ENCODE peak calls at places on chromosome 4, in nine cellular contexts. One of them, this sample, is unnamed.

GRCh38 chr4:41205130-41205529 is 9.2 kb downstream of the APBB2 start:
- DNase-seq in GM10248: no peak
- DNase-seq in right lobe of liver: no peak
- DNase-seq in BE2C: no peak
- DNase-seq in left ventricle myocardium inferior: no peak
- DNase-seq in OCI-LY7: no peak
- DNase-seq in cardiac fibroblast: no peak
- DNase-seq in hepatocyte: no peak
- DNase-seq in RWPE1: no peak
- DNase-seq in this sample: no peak

GRCh38 chr4:67700874-67701850 is at the start of gene UBA6:
- DNase-seq in GM10248: peak; percentile 97
- DNase-seq in right lobe of liver: peak; percentile 98
- DNase-seq in BE2C: peak; percentile 97
- DNase-seq in left ventricle myocardium inferior: peak; percentile 96
- DNase-seq in OCI-LY7: peak; percentile 98
- DNase-seq in cardiac fibroblast: peak; percentile 96
- DNase-seq in hepatocyte: peak; percentile 99
- DNase-seq in RWPE1: peak; percentile 97
- DNase-seq in this sample: peak; percentile 94

GRCh38 chr4:1487106-1487505 is 80.9 kb upstream of the NKX1-1 start:
- DNase-seq in GM10248: no peak
- DNase-seq in right lobe of liver: no peak
- DNase-seq in BE2C: no peak
- DNase-seq in left ventricle myocardium inferior: no peak
- DNase-seq in OCI-LY7: no peak
- DNase-seq in cardiac fibroblast: no peak
- DNase-seq in hepatocyte: no peak
- DNase-seq in RWPE1: no peak
- DNase-seq in this sample: no peak

GRCh38 chr4:168585168-168586091 is 88.6 kb downstream of the PALLD start:
- DNase-seq in GM10248: peak; percentile 34
- DNase-seq in right lobe of liver: peak; percentile 67
- DNase-seq in BE2C: peak; percentile 82
- DNase-seq in left ventricle myocardium inferior: peak; percentile 78
- DNase-seq in OCI-LY7: peak; percentile 4
- DNase-seq in cardiac fibroblast: peak; percentile 91
- DNase-seq in hepatocyte: peak; percentile 88
- DNase-seq in RWPE1: peak; percentile 74
- DNase-seq in this sample: no peak

GRCh38 chr4:90328558-90328957 is 201.4 kb downstream of the CCSER1 start:
- DNase-seq in GM10248: no peak
- DNase-seq in right lobe of liver: no peak
- DNase-seq in BE2C: peak; percentile 85
- DNase-seq in left ventricle myocardium inferior: peak; percentile 41
- DNase-seq in OCI-LY7: no peak
- DNase-seq in cardiac fibroblast: peak; percentile 67
- DNase-seq in hepatocyte: peak; percentile 14
- DNase-seq in RWPE1: no peak
- DNase-seq in this sample: no peak

GRCh38 chr4:15374697-15375096 is 53.1 kb upstream of the C1QTNF7 start:
- DNase-seq in GM10248: no peak
- DNase-seq in right lobe of liver: no peak
- DNase-seq in BE2C: no peak
- DNase-seq in left ventricle myocardium inferior: no peak
- DNase-seq in OCI-LY7: no peak
- DNase-seq in cardiac fibroblast: peak; percentile 59
- DNase-seq in hepatocyte: no peak
- DNase-seq in RWPE1: no peak
- DNase-seq in this sample: no peak

GRCh38 chr4:161419822-161420221 is 744.0 kb downstream of the FSTL5 start:
- DNase-seq in GM10248: no peak
- DNase-seq in right lobe of liver: no peak
- DNase-seq in BE2C: peak; percentile 55
- DNase-seq in left ventricle myocardium inferior: no peak
- DNase-seq in OCI-LY7: no peak
- DNase-seq in cardiac fibroblast: no peak
- DNase-seq in hepatocyte: peak; percentile 27
- DNase-seq in RWPE1: no peak
- DNase-seq in this sample: no peak

GRCh38 chr4:173333658-173334084 is 487 bp downstream of the HMGB2 start:
- DNase-seq in GM10248: peak; percentile 25
- DNase-seq in right lobe of liver: peak; percentile 73
- DNase-seq in BE2C: peak; percentile 58
- DNase-seq in left ventricle myocardium inferior: peak; percentile 68
- DNase-seq in OCI-LY7: peak; percentile 72
- DNase-seq in cardiac fibroblast: peak; percentile 49
- DNase-seq in hepatocyte: peak; percentile 78
- DNase-seq in RWPE1: peak; percentile 8
- DNase-seq in this sample: no peak

GRCh38 chr4:77052352-77052751 is 23.4 kb downstream of the CCNI start:
- DNase-seq in GM10248: no peak
- DNase-seq in right lobe of liver: peak; percentile 52
- DNase-seq in BE2C: peak; percentile 68
- DNase-seq in left ventricle myocardium inferior: no peak
- DNase-seq in OCI-LY7: peak; percentile 67
- DNase-seq in cardiac fibroblast: peak; percentile 49
- DNase-seq in hepatocyte: peak; percentile 63
- DNase-seq in RWPE1: peak; percentile 15
- DNase-seq in this sample: no peak

GRCh38 chr4:27357283-27357682 is 496.6 kb downstream of the STIM2 start:
- DNase-seq in GM10248: no peak
- DNase-seq in right lobe of liver: no peak
- DNase-seq in BE2C: no peak
- DNase-seq in left ventricle myocardium inferior: no peak
- DNase-seq in OCI-LY7: no peak
- DNase-seq in cardiac fibroblast: no peak
- DNase-seq in hepatocyte: peak; percentile 13
- DNase-seq in RWPE1: peak; percentile 10
- DNase-seq in this sample: no peak

GRCh38 chr4:172270421-172270820 is 457.2 kb downstream of the GALNTL6 start:
- DNase-seq in GM10248: no peak
- DNase-seq in right lobe of liver: no peak
- DNase-seq in BE2C: peak; percentile 9
- DNase-seq in left ventricle myocardium inferior: no peak
- DNase-seq in OCI-LY7: no peak
- DNase-seq in cardiac fibroblast: no peak
- DNase-seq in hepatocyte: peak; percentile 8
- DNase-seq in RWPE1: no peak
- DNase-seq in this sample: no peak

GRCh38 chr4:98930311-98930865 is 1.5 kb upstream of the EIF4E start:
- DNase-seq in GM10248: no peak
- DNase-seq in right lobe of liver: no peak
- DNase-seq in BE2C: no peak
- DNase-seq in left ventricle myocardium inferior: no peak
- DNase-seq in OCI-LY7: no peak
- DNase-seq in cardiac fibroblast: no peak
- DNase-seq in hepatocyte: no peak
- DNase-seq in RWPE1: no peak
- DNase-seq in this sample: no peak

GRCh38 chr4:33940281-33940680 is 2304.0 kb downstream of the ARAP2 start:
- DNase-seq in GM10248: no peak
- DNase-seq in right lobe of liver: no peak
- DNase-seq in BE2C: no peak
- DNase-seq in left ventricle myocardium inferior: no peak
- DNase-seq in OCI-LY7: no peak
- DNase-seq in cardiac fibroblast: peak; percentile 57
- DNase-seq in hepatocyte: no peak
- DNase-seq in RWPE1: no peak
- DNase-seq in this sample: no peak

DNA sequence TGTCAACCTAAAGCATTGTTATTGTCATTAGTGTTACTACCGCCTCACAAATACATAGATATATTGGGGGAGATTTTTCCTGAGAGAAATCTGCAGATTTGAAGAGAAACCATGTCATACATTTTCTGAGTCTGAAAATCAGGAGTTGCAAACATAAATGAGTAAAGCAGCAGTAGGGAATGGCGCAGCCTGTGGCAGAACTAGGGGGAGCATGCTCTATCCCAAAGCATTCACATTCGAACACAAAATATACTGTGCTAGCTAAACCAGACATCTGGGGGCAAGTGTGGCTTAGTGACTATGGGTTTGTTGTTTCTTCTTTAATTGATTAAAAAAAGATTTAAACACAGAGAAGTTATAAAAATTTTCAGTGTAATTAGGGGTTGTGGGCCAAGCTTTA is 83.2 kb downstream of the CPE start:
- DNase-seq in GM10248: no peak
- DNase-seq in right lobe of liver: no peak
- DNase-seq in BE2C: no peak
- DNase-seq in left ventricle myocardium inferior: no peak
- DNase-seq in OCI-LY7: no peak
- DNase-seq in cardiac fibroblast: no peak
- DNase-seq in hepatocyte: no peak
- DNase-seq in RWPE1: no peak
- DNase-seq in this sample: no peak
- TF ChIP-seq CTCF in GM10248: no peak
- TF ChIP-seq CTCF in right lobe of liver: no peak
- TF ChIP-seq CTCF in BE2C: no peak
- TF ChIP-seq CTCF in left ventricle myocardium inferior: no peak
- TF ChIP-seq CTCF in OCI-LY7: no peak
- TF ChIP-seq CTCF in cardiac fibroblast: no peak
- TF ChIP-seq CTCF in hepatocyte: no peak
- TF ChIP-seq CTCF in RWPE1: no peak
- TF ChIP-seq CTCF in this sample: no peak

GRCh38 chr4:179626687-179627086 is 2184.4 kb upstream of the AGA start:
- DNase-seq in GM10248: no peak
- DNase-seq in right lobe of liver: no peak
- DNase-seq in BE2C: peak; percentile 52
- DNase-seq in left ventricle myocardium inferior: no peak
- DNase-seq in OCI-LY7: no peak
- DNase-seq in cardiac fibroblast: no peak
- DNase-seq in hepatocyte: no peak
- DNase-seq in RWPE1: no peak
- DNase-seq in this sample: no peak
- TF ChIP-seq CTCF in GM10248: no peak
- TF ChIP-seq CTCF in right lobe of liver: no peak
- TF ChIP-seq CTCF in BE2C: peak; percentile 63
- TF ChIP-seq CTCF in left ventricle myocardium inferior: no peak
- TF ChIP-seq CTCF in OCI-LY7: peak; percentile 30
- TF ChIP-seq CTCF in cardiac fibroblast: no peak
- TF ChIP-seq CTCF in hepatocyte: no peak
- TF ChIP-seq CTCF in RWPE1: no peak
- TF ChIP-seq CTCF in this sample: no peak

DNA sequence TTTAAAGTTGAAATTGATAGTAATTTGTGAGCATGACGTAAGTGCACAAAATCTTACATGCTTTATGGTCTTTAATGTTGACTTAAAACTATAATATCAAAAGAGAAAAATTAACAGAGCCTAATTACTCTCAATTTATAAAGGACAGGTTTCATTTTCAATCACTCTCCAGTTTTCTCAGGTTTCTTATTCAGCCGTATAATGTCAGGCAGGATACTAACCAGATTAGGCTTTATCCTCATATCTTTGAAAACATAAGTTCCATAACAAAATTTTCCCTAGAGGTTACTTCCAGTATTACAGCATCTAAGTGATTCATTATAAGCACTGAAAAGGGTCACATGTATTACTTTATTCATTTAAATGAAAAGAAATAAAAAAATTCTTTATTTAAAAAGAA is 492.1 kb downstream of the PACRGL start:
- DNase-seq in GM10248: no peak
- DNase-seq in right lobe of liver: no peak
- DNase-seq in BE2C: no peak
- DNase-seq in left ventricle myocardium inferior: no peak
- DNase-seq in OCI-LY7: no peak
- DNase-seq in cardiac fibroblast: no peak
- DNase-seq in hepatocyte: no peak
- DNase-seq in RWPE1: no peak
- DNase-seq in this sample: no peak
- TF ChIP-seq CTCF in GM10248: no peak
- TF ChIP-seq CTCF in right lobe of liver: no peak
- TF ChIP-seq CTCF in BE2C: peak; percentile 19
- TF ChIP-seq CTCF in left ventricle myocardium inferior: no peak
- TF ChIP-seq CTCF in OCI-LY7: peak; percentile 15
- TF ChIP-seq CTCF in cardiac fibroblast: no peak
- TF ChIP-seq CTCF in hepatocyte: no peak
- TF ChIP-seq CTCF in RWPE1: no peak
- TF ChIP-seq CTCF in this sample: no peak

GRCh38 chr4:158169516-158169915 is 3.3 kb downstream of the GASK1B start:
- DNase-seq in GM10248: no peak
- DNase-seq in right lobe of liver: no peak
- DNase-seq in BE2C: no peak
- DNase-seq in left ventricle myocardium inferior: no peak
- DNase-seq in OCI-LY7: no peak
- DNase-seq in cardiac fibroblast: peak; percentile 33
- DNase-seq in hepatocyte: no peak
- DNase-seq in RWPE1: no peak
- DNase-seq in this sample: no peak

GRCh38 chr4:158171456-158171790 is 1.4 kb downstream of the GASK1B start:
- DNase-seq in GM10248: no peak
- DNase-seq in right lobe of liver: no peak
- DNase-seq in BE2C: no peak
- DNase-seq in left ventricle myocardium inferior: no peak
- DNase-seq in OCI-LY7: no peak
- DNase-seq in cardiac fibroblast: no peak
- DNase-seq in hepatocyte: no peak
- DNase-seq in RWPE1: no peak
- DNase-seq in this sample: no peak

GRCh38 chr4:158169931-158170690 is 2.7 kb downstream of the GASK1B start:
- DNase-seq in GM10248: no peak
- DNase-seq in right lobe of liver: no peak
- DNase-seq in BE2C: peak; percentile 7
- DNase-seq in left ventricle myocardium inferior: no peak
- DNase-seq in OCI-LY7: no peak
- DNase-seq in cardiac fibroblast: peak; percentile 64
- DNase-seq in hepatocyte: no peak
- DNase-seq in RWPE1: no peak
- DNase-seq in this sample: no peak

GRCh38 chr4:158172196-158172557 is 648 bp downstream of the GASK1B start:
- DNase-seq in GM10248: no peak
- DNase-seq in right lobe of liver: no peak
- DNase-seq in BE2C: no peak
- DNase-seq in left ventricle myocardium inferior: no peak
- DNase-seq in OCI-LY7: no peak
- DNase-seq in cardiac fibroblast: peak; percentile 64
- DNase-seq in hepatocyte: no peak
- DNase-seq in RWPE1: no peak
- DNase-seq in this sample: no peak

DNA sequence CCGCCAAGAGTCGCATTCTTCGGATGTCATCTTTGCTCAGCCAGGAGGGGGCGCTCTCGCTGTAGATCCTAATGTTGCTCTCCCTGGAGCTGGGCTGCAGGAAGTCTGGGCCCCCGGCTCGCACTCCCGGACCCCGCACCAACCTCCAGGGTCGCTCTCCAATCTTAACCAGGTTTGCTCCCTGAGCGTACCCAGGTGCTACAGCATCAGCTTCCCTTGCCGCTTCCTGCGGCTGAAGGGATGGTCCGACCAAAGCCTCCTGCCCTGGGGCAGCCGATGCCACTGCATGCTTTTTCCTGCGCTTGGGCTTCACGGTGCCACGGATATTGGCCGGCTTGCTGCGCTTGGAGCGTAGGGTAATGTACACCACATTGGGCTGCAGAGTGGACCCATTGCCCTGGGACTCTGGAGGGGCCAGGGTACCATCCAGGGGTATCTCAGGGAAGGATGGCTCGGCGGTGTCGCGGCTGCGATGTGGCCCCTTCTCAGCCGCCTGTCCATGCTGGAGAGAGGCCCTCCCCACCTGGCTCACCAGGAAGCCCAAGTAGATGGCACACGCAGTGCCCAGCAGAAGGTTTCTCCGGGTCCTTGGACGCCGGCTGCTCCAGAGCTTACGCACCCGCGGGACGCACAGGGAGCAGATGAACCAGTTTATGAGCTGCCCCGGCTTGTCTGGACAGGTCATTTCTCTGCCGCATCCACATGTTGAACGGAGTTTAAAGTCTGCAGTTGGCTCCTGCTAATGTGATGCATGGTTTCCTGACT is 2.0 kb downstream of the GASK1B start:
- DNase-seq in GM10248: peak; percentile 29
- DNase-seq in right lobe of liver: peak; percentile 69
- DNase-seq in BE2C: peak; percentile 19
- DNase-seq in left ventricle myocardium inferior: peak; percentile 85
- DNase-seq in OCI-LY7: no peak
- DNase-seq in cardiac fibroblast: peak; percentile 62
- DNase-seq in hepatocyte: peak; percentile 81
- DNase-seq in RWPE1: peak; percentile 66
- DNase-seq in this sample: no peak
- TF ChIP-seq CTCF in GM10248: peak; percentile 29
- TF ChIP-seq CTCF in right lobe of liver: peak; percentile 23
- TF ChIP-seq CTCF in BE2C: peak; percentile 49
- TF ChIP-seq CTCF in left ventricle myocardium inferior: peak; percentile 85
- TF ChIP-seq CTCF in OCI-LY7: peak; percentile 55
- TF ChIP-seq CTCF in cardiac fibroblast: peak; percentile 60
- TF ChIP-seq CTCF in hepatocyte: peak; percentile 66
- TF ChIP-seq CTCF in RWPE1: no peak
- TF ChIP-seq CTCF in this sample: peak; percentile 54